ENCODE peak calls at places on chromosomes 16 and 17, in five cellular contexts. W is neural progenitor cell, J is PC-9, S is lung, B is thyroid gland. H is an unnamed sample.

GRCh38 chr17:20071824-20072691 is 62.9 kb downstream of the SPECC1 start:
- DNase-seq in W (no peak), J (no peak), S (no peak), B (no peak), H (no peak)

GRCh38 chr16:81575307-81575706 is 130.7 kb downstream of the CMIP start:
- DNase-seq in W (no peak), J (no peak), S (no peak), B (no peak), H (no peak)

GRCh38 chr16:5015887-5016286 is 17.8 kb downstream of the NAGPA start:
- DNase-seq in W (no peak), J (no peak), S (no peak), B (no peak), H (no peak)

GRCh38 chr17:2835791-2836190 is 39.6 kb downstream of the RAP1GAP2 start:
- DNase-seq in W (no peak), J (no peak), S (no peak), B (no peak), H (no peak)

GRCh38 chr17:76268015-76268749 is 3.0 kb downstream of the UBALD2 start:
- DNase-seq in W (no peak), J (no peak), S (peak), B (peak), H (no peak)

GRCh38 chr16:23374721-23375120 is 72.6 kb downstream of the SCNN1B start:
- DNase-seq in W (no peak), J (peak), S (peak), B (peak), H (no peak)

GRCh38 chr16:911101-911500 is 59.7 kb downstream of the LMF1 start:
- DNase-seq in W (no peak), J (no peak), S (no peak), B (no peak), H (no peak)

GRCh38 chr16:59907671-59908070 is 1173.6 kb upstream of the GOT2 start:
- DNase-seq in W (peak), J (no peak), S (no peak), B (no peak), H (no peak)

GRCh38 chr16:71498031-71498430 is 8.9 kb upstream of the ZNF19 start:
- DNase-seq in W (no peak), J (no peak), S (no peak), B (no peak), H (no peak)

GRCh38 chr17:68295086-68295485 is 3.8 kb downstream of the ARSG start:
- DNase-seq in W (no peak), J (no peak), S (no peak), B (no peak), H (no peak)

GRCh38 chr17:7024402-7024785 is 1.5 kb downstream of the BCL6B start:
- DNase-seq in W (no peak), J (no peak), S (no peak), B (no peak), H (no peak)

GRCh38 chr17:27818311-27819170 is 18.2 kb upstream of the NOS2 start:
- DNase-seq in W (no peak), J (no peak), S (no peak), B (peak), H (no peak)

GRCh38 chr16:87474017-87474416 is 18.8 kb downstream of the ZCCHC14 start:
- DNase-seq in W (no peak), J (no peak), S (no peak), B (no peak), H (no peak)

GRCh38 chr16:85090873-85091521 is 21.3 kb downstream of the CIBAR2 start:
- DNase-seq in W (no peak), J (no peak), S (no peak), B (peak), H (no peak)

GRCh38 chr17:45640141-45640850 is 143.8 kb upstream of the CRHR1 start:
- DNase-seq in W (peak), J (peak), S (peak), B (peak), H (peak)

GRCh38 chr17:37493249-37494027 is 3.7 kb downstream of the DUSP14 start:
- DNase-seq in W (no peak), J (peak), S (no peak), B (no peak), H (no peak)

GRCh38 chr16:73205153-73205549 is 157.2 kb upstream of the ZFHX3 start:
- DNase-seq in W (no peak), J (no peak), S (no peak), B (no peak), H (no peak)

GRCh38 chr16:89153848-89154271 is 17.7 kb upstream of the CDH15 start:
- DNase-seq in W (no peak), J (peak), S (no peak), B (no peak), H (no peak)

GRCh38 chr16:31355701-31356100 is 725 bp downstream of the ITGAX start:
- DNase-seq in W (no peak), J (no peak), S (no peak), B (no peak), H (no peak)

GRCh38 chr16:84446596-84447392 is 57.7 kb downstream of the MEAK7 start:
- DNase-seq in W (no peak), J (no peak), S (no peak), B (no peak), H (no peak)

GRCh38 chr16:14366447-14366846 is 263.6 kb downstream of the PARN start:
- DNase-seq in W (no peak), J (no peak), S (no peak), B (no peak), H (no peak)

GRCh38 chr16:69017036-69017783 is 88.2 kb upstream of the HAS3 start:
- DNase-seq in W (no peak), J (no peak), S (no peak), B (no peak), H (no peak)

GRCh38 chr17:75601057-75601987 is 13.7 kb downstream of the MYO15B start:
- DNase-seq in W (peak), J (peak), S (peak), B (peak), H (peak)

GRCh38 chr17:78709688-78710290 is 72.3 kb downstream of the CYTH1 start:
- DNase-seq in W (no peak), J (no peak), S (no peak), B (no peak), H (no peak)

DNA sequence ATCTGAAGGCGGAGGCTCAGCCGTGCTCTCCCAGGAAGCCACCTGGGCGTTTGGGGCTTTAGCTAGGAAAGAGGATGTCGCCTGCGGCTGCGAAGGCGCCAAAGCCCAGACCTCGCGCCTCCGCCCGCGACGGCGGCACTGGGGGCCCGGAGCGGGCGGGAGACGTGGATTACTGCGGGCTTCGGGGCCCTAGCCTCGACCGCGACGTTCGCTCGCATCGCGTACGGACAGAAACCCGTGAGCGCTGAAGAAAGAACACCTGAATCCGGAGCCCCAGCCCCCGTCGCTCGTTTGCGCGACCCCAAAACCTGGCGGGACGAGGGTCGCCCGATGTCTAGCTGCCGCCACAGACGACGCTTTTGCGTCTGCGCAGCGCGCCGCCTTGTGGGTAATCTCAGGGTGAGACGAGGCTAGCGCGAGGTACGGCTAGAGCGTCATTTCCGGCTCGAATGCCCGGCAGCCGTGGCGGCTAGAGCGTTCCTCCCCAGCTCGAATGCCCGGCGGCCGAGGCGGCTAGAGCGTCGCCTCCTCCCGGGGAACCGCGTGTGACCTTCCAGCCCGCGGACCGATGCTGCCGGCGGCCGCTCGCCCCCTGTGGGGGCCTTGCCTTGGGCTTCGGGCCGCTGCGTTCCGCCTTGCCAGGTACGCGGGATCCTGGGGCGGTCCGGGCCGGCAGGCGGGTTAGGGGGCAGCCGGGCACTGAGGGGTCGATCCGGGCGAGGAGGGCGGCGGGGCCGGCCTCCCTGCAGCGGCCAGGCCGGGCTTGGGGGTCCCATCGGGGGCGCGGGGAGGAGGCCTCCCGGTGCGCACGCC is at the start of gene MRPL12:
- DNase-seq in W (peak), J (peak), S (peak), B (peak), H (peak)
- TF ChIP-seq CTCF in W (no peak), J (peak), S (peak), B (peak), H (peak)

DNA sequence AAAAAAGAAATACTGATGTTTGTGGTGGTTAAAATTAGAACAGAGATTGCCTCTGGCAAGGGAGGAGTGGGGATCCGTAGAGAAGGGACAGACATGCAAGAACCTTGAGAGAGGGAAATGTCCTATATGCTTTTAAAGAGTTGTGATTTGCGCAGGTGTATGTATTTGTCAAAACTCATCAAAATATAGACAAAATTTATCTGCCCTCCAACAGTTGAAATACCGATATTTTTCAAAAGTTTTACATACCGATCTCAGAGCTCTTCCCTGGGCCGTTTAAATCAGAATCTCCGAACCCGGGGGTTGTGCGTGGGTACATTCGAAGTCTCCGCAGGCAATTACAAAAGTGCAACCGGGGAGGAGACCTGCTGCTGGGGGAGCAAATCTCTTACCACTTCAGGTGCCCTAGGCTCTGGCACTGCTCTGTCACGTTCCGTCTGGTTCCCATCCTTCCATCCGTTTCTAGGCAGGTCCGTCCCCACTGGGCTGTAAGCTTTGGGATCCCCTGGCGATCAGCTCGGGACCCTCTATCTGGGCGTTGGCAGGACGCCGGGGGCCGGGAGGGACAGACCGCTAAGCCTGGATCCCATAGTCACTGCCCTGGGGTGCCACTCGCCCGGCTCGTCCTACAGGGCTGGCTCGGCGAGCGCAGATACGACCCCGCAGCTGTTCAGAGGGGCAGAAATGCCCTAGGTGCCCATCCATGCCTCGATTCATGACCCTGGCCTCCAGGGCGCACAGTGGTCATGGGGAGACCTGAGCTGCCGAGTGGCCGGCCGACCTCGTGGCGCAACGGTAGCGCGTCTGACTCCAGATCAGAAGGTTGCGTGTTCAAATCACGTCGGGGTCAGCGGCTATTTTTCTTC is 4.2 kb downstream of the BORCS6 start:
- DNase-seq in W (peak), J (peak), S (peak), B (peak), H (no peak)
- TF ChIP-seq CTCF in W (no peak), J (no peak), S (no peak), B (no peak), H (no peak)

GRCh38 chr16:18943414-18943813 is 17.2 kb upstream of the SMG1 start:
- DNase-seq in W (no peak), J (no peak), S (no peak), B (no peak), H (no peak)

GRCh38 chr16:18938986-18939385 is 12.8 kb upstream of the SMG1 start:
- DNase-seq in W (no peak), J (no peak), S (no peak), B (no peak), H (no peak)

GRCh38 chr16:18945233-18945632 is 19.0 kb upstream of the SMG1 start:
- DNase-seq in W (peak), J (no peak), S (no peak), B (no peak), H (no peak)

GRCh38 chr16:18941471-18941870 is 15.3 kb upstream of the SMG1 start:
- DNase-seq in W (no peak), J (no peak), S (no peak), B (no peak), H (no peak)

DNA sequence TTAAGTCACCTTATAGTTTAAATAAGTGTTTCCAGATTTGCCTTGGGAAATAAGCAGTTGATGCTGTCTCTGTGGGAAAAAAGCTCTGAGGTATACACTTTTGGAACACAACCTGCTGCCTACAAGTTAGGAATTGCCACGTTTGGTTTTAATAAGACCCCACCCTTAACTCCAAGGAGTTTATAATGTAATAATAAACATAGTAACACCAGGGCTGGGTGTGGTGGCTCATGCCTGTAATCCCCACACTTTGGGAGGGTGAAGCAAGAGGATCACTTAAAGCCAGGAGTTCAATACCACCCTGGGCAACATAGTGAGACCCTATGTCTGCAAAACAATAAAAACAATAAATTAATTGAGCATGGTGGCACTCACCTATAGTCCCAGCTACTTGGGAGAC is 15.9 kb upstream of the SMG1 start:
- DNase-seq in W (no peak), J (no peak), S (no peak), B (no peak), H (no peak)
- TF ChIP-seq CTCF in W (no peak), J (no peak), S (no peak), B (no peak), H (no peak)

GRCh38 chr17:15262291-15263205 is 2.6 kb downstream of the PMP22 start:
- DNase-seq in W (peak), J (peak), S (peak), B (peak), H (peak)
- TF ChIP-seq CTCF in W (no peak), J (no peak), S (no peak), B (no peak), H (no peak)

H was measured in D721Med.